ENCODE peak calls at places on chromosomes 13 and 19, in four cellular contexts. C is osteoblast, U is psoas muscle, B is suprapubic skin. Q is an unnamed sample. For H3K36me3, the result is how much of the 10 kb centered on the place peaks cover.

GRCh38 chr13:95497307-95497943 is 55.1 kb upstream of the CLDN10 start:
- DNase-seq in U (no peak), C (no peak), B (no peak), Q (peak)

GRCh38 chr19:14632286-14632685 is 42.4 kb downstream of the ADGRE3 start:
- DNase-seq in C (no peak), U (no peak), B (no peak), Q (no peak)

GRCh38 chr13:100473087-100473486 is 115.5 kb downstream of the GGACT start:
- DNase-seq in B (no peak), U (no peak), C (no peak), Q (no peak)

GRCh38 chr19:45591004-45591637 is 6.5 kb upstream of the OPA3 start:
- DNase-seq in C (no peak), U (peak), B (no peak), Q (no peak)

GRCh38 chr19:32302778-32303177 is 42.6 kb upstream of the ZNF507 start:
- DNase-seq in B (no peak), C (no peak), U (no peak), Q (no peak)

GRCh38 chr13:34738251-34739170 is 203.6 kb upstream of the NBEA start:
- DNase-seq in U (no peak), B (no peak), C (no peak), Q (no peak)

GRCh38 chr19:45789035-45789786 is 3.4 kb downstream of the DMWD start:
- DNase-seq in B (no peak), C (peak), U (peak), Q (no peak)

GRCh38 chr13:100341327-100341726 is 247.3 kb downstream of the GGACT start:
- DNase-seq in U (no peak), B (no peak), C (no peak), Q (no peak)

GRCh38 chr13:41013834-41014233 is 5.3 kb downstream of the ELF1 start:
- DNase-seq in U (no peak), C (no peak), B (no peak), Q (no peak)
- H3K36me3 ChIP-seq in U (under half), C (under half), B (under half), Q (under half)

GRCh38 chr13:32736648-32737047 is 150.4 kb downstream of the PDS5B start:
- DNase-seq in U (no peak), C (no peak), B (no peak), Q (no peak)
- H3K4me3 ChIP-seq in U (peak), C (peak), B (peak), Q (peak)

GRCh38 chr13:76020421-76020955 is 384.4 kb downstream of the LMO7 start:
- DNase-seq in C (no peak), B (no peak), U (no peak), Q (no peak)
- H3K36me3 ChIP-seq in C (under half), B (under half), U (under half), Q (under half)

GRCh38 chr19:49570138-49570856 is 10.1 kb downstream of the NOSIP start:
- DNase-seq in U (no peak), C (peak), B (no peak), Q (no peak)

GRCh38 chr19:49565261-49565660 is 15.1 kb downstream of the NOSIP start:
- DNase-seq in U (no peak), B (no peak), C (no peak), Q (no peak)

GRCh38 chr19:49567722-49568454 is 12.5 kb downstream of the NOSIP start:
- DNase-seq in B (no peak), C (peak), U (no peak), Q (no peak)

GRCh38 chr19:49564616-49565045 is 15.7 kb downstream of the NOSIP start:
- DNase-seq in C (peak), B (no peak), U (no peak), Q (no peak)

DNA sequence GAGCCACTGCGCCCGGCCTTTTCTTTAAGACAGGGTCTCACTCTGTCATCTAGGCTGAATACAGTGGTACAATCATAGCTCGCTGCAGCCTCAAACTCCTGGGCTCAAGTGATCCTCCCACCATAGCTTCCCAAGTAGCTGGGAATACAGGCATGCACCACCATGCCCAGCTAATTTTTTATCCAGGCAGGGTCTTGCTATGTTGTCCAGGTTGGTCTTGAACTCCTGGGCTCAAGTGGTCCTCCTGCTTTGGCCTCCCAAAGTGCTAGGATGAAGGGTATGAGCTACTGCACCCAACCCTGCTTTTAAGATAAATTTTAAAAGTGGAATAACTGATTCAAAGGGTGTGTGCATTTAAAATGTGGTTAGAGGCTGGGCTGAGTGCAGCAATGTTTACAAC is 14.1 kb downstream of the NOSIP start:
- DNase-seq in B (no peak), C (no peak), U (no peak), Q (no peak)
- H3K4me3 ChIP-seq in B (no peak), C (no peak), U (no peak), Q (no peak)

GRCh38 chr19:43748205-43748594 is 6.6 kb downstream of the SMG9 start:
- DNase-seq in U (no peak), C (peak), B (no peak), Q (no peak)
- H3K36me3 ChIP-seq in U (half or more), C (half or more), B (half or more), Q (half or more)

GRCh38 chr13:30418886-30419459 is 3.3 kb upstream of the UBE2L5 start:
- DNase-seq in U (no peak), B (no peak), C (no peak), Q (no peak)

GRCh38 chr13:30415430-30416030 is 6.8 kb upstream of the UBE2L5 start:
- DNase-seq in U (no peak), B (no peak), C (no peak), Q (no peak)

GRCh38 chr13:30421093-30422055 is 919 bp upstream of the UBE2L5 start:
- DNase-seq in B (peak), U (peak), C (peak), Q (peak)

GRCh38 chr13:30416471-30416870 is 5.8 kb upstream of the UBE2L5 start:
- DNase-seq in C (no peak), B (no peak), U (no peak), Q (no peak)

GRCh38 chr13:30418075-30418715 is 4.1 kb upstream of the UBE2L5 start:
- DNase-seq in B (no peak), U (no peak), C (peak), Q (no peak)
- H3K4me3 ChIP-seq in B (no peak), U (no peak), C (no peak), Q (no peak)

GRCh38 chr19:2444251-2445002 is 12.3 kb downstream of the LMNB2 start:
- DNase-seq in U (no peak), C (no peak), B (no peak), Q (no peak)
- H3K36me3 ChIP-seq in U (under half), C (under half), B (under half), Q (under half)

DNA sequence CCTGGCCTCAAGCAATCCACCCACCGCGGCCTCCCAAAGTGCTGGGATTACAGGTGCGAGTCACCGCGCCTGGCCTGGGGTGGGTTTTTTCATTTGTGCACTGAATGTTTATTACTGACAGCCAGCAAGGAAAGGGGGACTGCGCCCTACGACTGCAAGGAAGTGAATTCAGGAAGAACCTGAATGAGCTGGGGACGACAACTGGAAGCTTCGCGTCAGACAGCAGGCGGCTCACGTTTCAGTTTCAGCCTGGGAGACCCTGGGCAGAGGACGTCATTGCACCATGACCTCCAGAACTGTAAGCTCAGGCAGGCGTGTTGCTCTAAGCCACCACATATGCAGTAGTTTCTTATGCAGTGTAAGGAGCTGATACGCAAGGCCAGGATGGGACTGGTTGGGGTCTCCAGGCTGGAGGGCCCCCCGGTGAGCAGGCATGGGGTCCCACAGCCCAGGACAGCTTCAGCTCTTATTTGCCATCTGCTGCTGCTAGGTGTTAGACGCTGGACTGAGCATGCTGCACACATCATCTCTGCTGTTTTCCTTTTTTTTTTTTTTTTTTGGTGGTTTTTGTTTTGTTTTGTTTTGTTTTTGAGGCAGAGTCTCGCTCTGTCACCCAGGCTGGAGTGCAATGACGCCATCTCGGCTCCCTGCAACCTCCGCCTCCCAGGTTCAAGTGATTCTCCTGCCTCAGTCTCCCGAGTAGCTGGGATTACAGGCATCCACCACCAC is 66.6 kb downstream of the GADD45B start:
- DNase-seq in B (no peak), U (no peak), C (peak), Q (peak)
- H3K4me3 ChIP-seq in B (peak), U (no peak), C (no peak), Q (peak)

GRCh38 chr19:6683971-6684370 is 14.0 kb upstream of the TNFSF14 start:
- DNase-seq in B (no peak), U (no peak), C (no peak), Q (no peak)

GRCh38 chr19:6685482-6685881 is 15.5 kb upstream of the TNFSF14 start:
- DNase-seq in U (no peak), C (no peak), B (no peak), Q (no peak)

GRCh38 chr19:6680141-6680540 is 10.2 kb upstream of the TNFSF14 start:
- DNase-seq in U (no peak), B (no peak), C (no peak), Q (no peak)

GRCh38 chr19:6685962-6686627 is 16.1 kb upstream of the TNFSF14 start:
- DNase-seq in C (no peak), U (no peak), B (no peak), Q (no peak)

GRCh38 chr19:6682607-6683128 is 12.7 kb upstream of the TNFSF14 start:
- DNase-seq in U (no peak), C (no peak), B (no peak), Q (no peak)
- H3K36me3 ChIP-seq in U (under half), C (under half), B (under half), Q (under half)

DNA sequence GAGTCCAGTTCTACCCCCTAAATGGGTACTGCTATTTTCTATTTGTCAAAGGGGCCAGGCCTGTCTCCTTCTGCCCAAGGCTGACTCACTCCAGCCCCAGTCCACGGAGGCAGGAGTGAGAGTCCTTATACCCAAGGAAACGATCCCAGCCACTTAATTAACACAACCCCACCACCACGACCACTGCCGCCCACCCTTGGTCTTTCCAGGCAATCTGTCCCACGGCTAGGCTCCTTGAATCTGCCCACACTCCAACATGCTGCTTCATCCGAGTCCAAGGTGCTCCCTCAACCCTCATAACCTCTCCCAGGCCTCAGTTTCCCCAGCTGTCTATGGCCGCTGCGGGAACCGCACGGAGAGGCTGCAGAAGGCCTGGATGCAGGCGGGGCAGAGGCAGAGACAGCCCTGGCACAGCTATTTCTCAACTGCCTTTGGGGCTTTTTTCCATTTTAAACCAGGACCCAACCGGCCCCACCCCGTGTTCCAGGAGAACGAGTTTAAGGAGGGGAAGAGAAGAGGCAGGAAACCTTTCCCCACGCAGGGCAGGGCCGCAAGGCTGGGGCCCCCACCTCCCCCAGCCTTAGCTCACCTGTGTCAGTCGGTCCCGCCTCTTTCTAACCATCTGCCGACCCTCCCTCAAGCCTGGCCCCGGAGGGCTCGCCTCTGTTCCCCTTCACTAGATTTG is 746 bp downstream of the RAB3D start:
- DNase-seq in B (no peak), U (no peak), C (no peak), Q (no peak)
- H3K4me3 ChIP-seq in B (peak), U (peak), C (peak), Q (peak)

Q was measured in left ventricle myocardium inferior.